ENCODE peak calls at places on chromosomes 6 and 20, in four cellular contexts. D, S, R and P are unnamed samples.

GRCh38 chr6:130178692-130179091 is 44.1 kb downstream of the SAMD3 start:
- DNase-seq in D (peak), S (peak), R (peak), P (no peak)

GRCh38 chr20:35020108-35021031 is 64.7 kb downstream of the MYH7B start:
- DNase-seq in D (no peak), S (no peak), R (no peak), P (no peak)

GRCh38 chr20:55273149-55273548 is 732.2 kb downstream of the CBLN4 start:
- DNase-seq in D (no peak), S (no peak), R (no peak), P (no peak)

GRCh38 chr6:9020001-9020400 is 584.7 kb upstream of the SLC35B3 start:
- DNase-seq in D (no peak), S (no peak), R (no peak), P (no peak)

GRCh38 chr20:47196091-47197081 is 160.1 kb downstream of the ZMYND8 start:
- DNase-seq in D (peak), S (peak), R (peak), P (peak)

GRCh38 chr20:17615645-17616479 is 46.0 kb downstream of the DSTN start:
- DNase-seq in D (no peak), S (no peak), R (no peak), P (no peak)

GRCh38 chr20:24742436-24742835 is 206.6 kb upstream of the CST7 start:
- DNase-seq in D (no peak), S (no peak), R (no peak), P (no peak)

GRCh38 chr6:40528051-40528450 is 59.1 kb downstream of the LRFN2 start:
- DNase-seq in D (no peak), S (no peak), R (no peak), P (no peak)

GRCh38 chr20:43432498-43432897 is 25.2 kb upstream of the SRSF6 start:
- DNase-seq in D (no peak), S (no peak), R (no peak), P (peak)

GRCh38 chr6:118746100-118746874 is 94.9 kb upstream of the CEP85L start:
- DNase-seq in D (no peak), S (no peak), R (no peak), P (no peak)

GRCh38 chr6:158879180-158879579 is 60.0 kb upstream of the EZR start:
- DNase-seq in D (no peak), S (no peak), R (no peak), P (no peak)

GRCh38 chr20:45404438-45404837 is 3.7 kb upstream of the DBNDD2 start:
- DNase-seq in D (no peak), S (no peak), R (no peak), P (no peak)

GRCh38 chr20:51511861-51512619 is 30.5 kb downstream of the NFATC2 start:
- DNase-seq in D (no peak), S (no peak), R (no peak), P (no peak)

GRCh38 chr6:170147056-170147787 is 143.7 kb downstream of the DLL1 start:
- DNase-seq in D (no peak), S (peak), R (no peak), P (peak)

GRCh38 chr20:34708621-34709043 is 4.5 kb downstream of the TP53INP2 start:
- DNase-seq in D (no peak), S (no peak), R (peak), P (peak)

GRCh38 chr6:156146891-156147290 is 630.3 kb upstream of the ARID1B start:
- DNase-seq in D (no peak), S (no peak), R (no peak), P (no peak)

GRCh38 chr6:144582939-144583613 is 297.9 kb downstream of the UTRN start:
- DNase-seq in D (no peak), S (no peak), R (peak), P (peak)

GRCh38 chr6:79525272-79526100 is 11.7 kb downstream of the LCA5 start:
- DNase-seq in D (no peak), S (peak), R (peak), P (peak)
- TF ChIP-seq JUND in D (no peak), S (no peak), R (no peak), P (no peak)

GRCh38 chr6:36862164-36862847 is 12.3 kb downstream of the PPIL1 start:
- DNase-seq in D (no peak), S (no peak), R (peak), P (no peak)
- TF ChIP-seq JUND in D (no peak), S (no peak), R (peak), P (no peak)

GRCh38 chr20:311603-312002 is 13.7 kb upstream of the SOX12 start:
- DNase-seq in D (no peak), S (no peak), R (no peak), P (no peak)

GRCh38 chr20:309841-310644 is 12.7 kb downstream of the ZCCHC3 start:
- DNase-seq in D (no peak), S (peak), R (peak), P (no peak)

GRCh38 chr20:310645-311044 is 13.3 kb downstream of the ZCCHC3 start:
- DNase-seq in D (no peak), S (no peak), R (no peak), P (no peak)

GRCh38 chr20:308427-309038 is 11.2 kb downstream of the ZCCHC3 start:
- DNase-seq in D (no peak), S (no peak), R (no peak), P (no peak)

GRCh38 chr20:309306-309840 is 12.0 kb downstream of the ZCCHC3 start:
- DNase-seq in D (no peak), S (no peak), R (no peak), P (no peak)
- TF ChIP-seq JUND in D (no peak), S (no peak), R (no peak), P (no peak)

GRCh38 chr20:63532449-63532971 is 4.7 kb downstream of the PTK6 start:
- DNase-seq in D (no peak), S (no peak), R (no peak), P (no peak)
- TF ChIP-seq JUND in D (no peak), S (no peak), R (no peak), P (no peak)

DNA sequence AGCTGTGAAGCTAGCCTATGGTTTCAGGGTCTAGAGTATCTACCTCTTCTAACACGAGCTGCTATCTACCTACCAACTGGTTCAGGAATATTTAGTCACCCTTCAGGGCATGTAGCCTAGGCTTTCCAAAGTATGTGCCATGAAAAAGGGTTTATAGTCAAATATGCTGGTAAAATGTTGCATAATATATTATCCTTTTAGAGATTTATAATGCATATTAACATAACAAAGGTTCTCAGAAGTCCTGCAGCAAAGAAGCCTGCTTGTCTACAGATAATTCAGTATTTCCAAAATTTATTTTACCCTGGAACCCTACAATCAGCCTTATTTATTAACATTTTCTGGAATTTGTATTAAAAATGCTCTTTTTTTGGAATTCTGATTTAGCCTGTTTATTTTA is 56.0 kb downstream of the PRDM13 start:
- DNase-seq in D (no peak), S (no peak), R (no peak), P (no peak)
- TF ChIP-seq JUND in D (no peak), S (no peak), R (no peak), P (no peak)